ENCODE peak calls at places on chromosome 22, in six cellular contexts. B, N, C, U, T and M are unnamed samples.

GRCh38 chr22:28034760-28035401 is 115.8 kb upstream of the PITPNB start:
- DNase-seq in B (no peak), N (peak; percentile 62), C (peak; percentile 64), U (peak; percentile 38), T (no peak), M (no peak)

GRCh38 chr22:28883917-28884753 is 763 bp downstream of the ZNRF3 start:
- DNase-seq in B (peak; percentile 12), N (peak; percentile 77), C (peak; percentile 74), U (peak; percentile 32), T (peak; percentile 83), M (peak; percentile 74)

GRCh38 chr22:35352214-35353111 is 28.4 kb upstream of the HMOX1 start:
- DNase-seq in B (no peak), N (peak; percentile 45), C (no peak), U (peak; percentile 19), T (peak; percentile 83), M (peak; percentile 74)

GRCh38 chr22:31496735-31497146 is 405 bp downstream of the SFI1 start:
- DNase-seq in B (no peak), N (peak; percentile 60), C (no peak), U (no peak), T (no peak), M (no peak)

GRCh38 chr22:18933914-18934313 is 2.2 kb downstream of the PRODH start:
- DNase-seq in B (no peak), N (no peak), C (no peak), U (no peak), T (no peak), M (no peak)

GRCh38 chr22:28956506-28956905 is 73.1 kb downstream of the ZNRF3 start:
- DNase-seq in B (no peak), N (no peak), C (no peak), U (no peak), T (no peak), M (no peak)

GRCh38 chr22:20569059-20570058 is 61.9 kb downstream of the MED15 start:
- DNase-seq in B (peak; percentile 78), N (peak; percentile 99), C (no peak), U (peak; percentile 90), T (no peak), M (no peak)

GRCh38 chr22:27159016-27159415 is 501.6 kb downstream of the MIAT start:
- DNase-seq in B (no peak), N (no peak), C (no peak), U (no peak), T (no peak), M (no peak)

GRCh38 chr22:38032681-38033521 is 24.3 kb upstream of the PICK1 start:
- DNase-seq in B (no peak), N (peak; percentile 83), C (no peak), U (no peak), T (no peak), M (no peak)

GRCh38 chr22:24093855-24094254 is 82.8 kb downstream of the CABIN1 start:
- DNase-seq in B (no peak), N (no peak), C (no peak), U (no peak), T (peak; percentile 26), M (no peak)

GRCh38 chr22:35310556-35311550 is 11.2 kb downstream of the TOM1 start:
- DNase-seq in B (no peak), N (no peak), C (no peak), U (peak; percentile 37), T (peak; percentile 27), M (peak; percentile 25)

GRCh38 chr22:36546092-36546804 is 17.3 kb upstream of the EIF3D start:
- DNase-seq in B (peak; percentile 73), N (peak; percentile 74), C (peak; percentile 86), U (peak; percentile 67), T (peak; percentile 92), M (peak; percentile 88)

GRCh38 chr22:30074994-30075393 is 5.3 kb upstream of the HORMAD2 start:
- DNase-seq in B (no peak), N (no peak), C (no peak), U (no peak), T (no peak), M (no peak)

GRCh38 chr22:19802001-19802880 is 41.7 kb downstream of the TBX1 start:
- DNase-seq in B (no peak), N (no peak), C (peak; percentile 39), U (no peak), T (no peak), M (no peak)

GRCh38 chr22:19480789-19481188 is 1.1 kb downstream of the CDC45 start:
- DNase-seq in B (no peak), N (no peak), C (no peak), U (no peak), T (no peak), M (no peak)

GRCh38 chr22:20248461-20248959 is 19.6 kb downstream of the RTN4R start:
- DNase-seq in B (no peak), N (no peak), C (peak; percentile 65), U (no peak), T (no peak), M (no peak)

DNA sequence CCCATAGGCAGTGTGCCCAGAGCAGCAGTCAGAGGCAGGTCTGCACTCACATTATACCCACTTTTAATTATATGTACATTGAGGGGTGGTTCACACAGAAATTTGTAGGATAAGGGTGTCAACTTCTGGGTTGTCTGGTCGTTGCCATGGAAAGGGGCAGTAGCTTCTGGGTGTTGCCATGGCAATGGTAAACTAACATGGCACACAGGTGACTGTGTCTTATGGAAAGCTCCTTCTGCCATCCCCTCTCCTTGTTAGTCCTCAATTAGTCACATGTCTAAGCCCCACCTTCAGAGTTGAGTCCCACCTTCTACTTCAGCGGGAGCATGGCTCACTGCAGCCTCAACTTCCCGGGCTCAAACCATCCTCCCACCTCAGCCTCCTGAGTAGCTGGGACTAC is 56.3 kb upstream of the ATXN10 start:
- DNase-seq in B (no peak), N (no peak), C (no peak), U (no peak), T (no peak), M (no peak)
- TF ChIP-seq EZH2phosphoT487 in B (no peak), N (no peak), C (no peak), U (no peak), T (no peak), M (no peak)

DNA sequence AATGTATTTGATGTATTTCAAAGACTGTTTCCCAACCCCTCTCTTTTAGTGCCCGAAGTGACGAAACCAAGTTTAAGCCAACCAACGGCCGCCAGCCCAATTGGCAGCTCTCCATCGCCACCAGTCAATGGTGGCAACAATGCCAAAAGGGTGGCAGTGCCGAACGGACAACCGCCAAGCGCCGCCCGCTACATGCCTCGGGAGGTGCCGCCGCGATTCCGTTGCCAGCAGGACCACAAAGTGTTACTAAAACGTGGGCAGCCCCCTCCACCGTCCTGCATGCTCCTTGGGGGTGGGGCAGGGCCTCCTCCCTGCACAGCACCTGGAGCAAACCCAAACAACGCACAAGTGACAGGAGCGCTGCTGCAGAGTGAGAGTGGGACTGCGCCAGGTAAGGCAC is 84.1 kb downstream of the TNRC6B start:
- DNase-seq in B (no peak), N (no peak), C (no peak), U (no peak), T (no peak), M (no peak)
- TF ChIP-seq EZH2phosphoT487 in B (no peak), N (no peak), C (no peak), U (no peak), T (no peak), M (no peak)

GRCh38 chr22:33014621-33015020 is 43.6 kb downstream of the SYN3 start:
- DNase-seq in B (no peak), N (no peak), C (no peak), U (no peak), T (no peak), M (no peak)

GRCh38 chr22:33020721-33021120 is 37.5 kb downstream of the SYN3 start:
- DNase-seq in B (no peak), N (no peak), C (no peak), U (no peak), T (no peak), M (no peak)

GRCh38 chr22:33022231-33022630 is 36.0 kb downstream of the SYN3 start:
- DNase-seq in B (no peak), N (no peak), C (no peak), U (no peak), T (no peak), M (no peak)

GRCh38 chr22:33013531-33014162 is 44.5 kb downstream of the SYN3 start:
- DNase-seq in B (no peak), N (no peak), C (no peak), U (no peak), T (no peak), M (no peak)

GRCh38 chr22:33018232-33018864 is 39.8 kb downstream of the SYN3 start:
- DNase-seq in B (peak; percentile 18), N (peak; percentile 65), C (peak; percentile 80), U (peak; percentile 46), T (peak; percentile 90), M (peak; percentile 73)
- TF ChIP-seq EZH2phosphoT487 in B (no peak), N (no peak), C (no peak), U (no peak), T (no peak), M (no peak)

GRCh38 chr22:22026157-22026831 is 43.7 kb upstream of the TOP3B start:
- DNase-seq in B (no peak), N (no peak), C (no peak), U (no peak), T (no peak), M (no peak)

GRCh38 chr22:22022977-22023534 is 40.5 kb upstream of the TOP3B start:
- DNase-seq in B (no peak), N (no peak), C (no peak), U (no peak), T (no peak), M (no peak)

GRCh38 chr22:22025320-22026156 is 43.0 kb upstream of the TOP3B start:
- DNase-seq in B (no peak), N (no peak), C (no peak), U (no peak), T (no peak), M (no peak)

GRCh38 chr22:22023581-22024137 is 41.1 kb upstream of the TOP3B start:
- DNase-seq in B (no peak), N (no peak), C (no peak), U (no peak), T (no peak), M (no peak)

DNA sequence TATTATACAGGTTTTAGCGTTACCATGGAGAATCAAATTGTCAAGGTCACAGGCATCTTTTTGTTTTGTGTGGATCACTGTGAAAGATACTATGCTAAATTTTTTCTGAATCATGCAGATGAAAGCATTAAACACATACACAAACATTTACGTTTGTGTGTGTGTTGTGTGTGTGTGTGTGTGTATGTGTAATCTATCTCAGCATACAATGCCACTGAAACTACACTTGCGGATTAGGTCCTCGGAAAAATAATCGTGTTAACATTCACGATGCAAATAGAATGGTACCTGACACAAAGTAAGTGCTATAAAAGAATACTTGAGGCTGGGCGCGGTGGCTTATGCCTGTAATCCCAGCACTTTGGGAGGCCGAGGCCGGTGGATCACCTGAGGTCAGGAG is 41.9 kb upstream of the TOP3B start:
- DNase-seq in B (no peak), N (no peak), C (no peak), U (no peak), T (no peak), M (no peak)
- TF ChIP-seq EZH2phosphoT487 in B (no peak), N (no peak), C (no peak), U (no peak), T (no peak), M (no peak)